ENCODE peak calls at places on chromosomes 12 and 14, in seven cellular contexts. U, I, R, E, F, X and S are unnamed samples. For H3K36me3, the result is how much of the 10 kb centered on the place peaks cover.

GRCh38 chr14:63760014-63760413 is 32.1 kb upstream of the SGPP1 start:
- DNase-seq in F (no peak), R (peak), I (no peak), U (no peak), E (no peak), X (no peak), S (no peak)

GRCh38 chr12:74641262-74641661 is 103.6 kb downstream of the ATXN7L3B start:
- DNase-seq in F (no peak), I (no peak), R (no peak), E (no peak), X (no peak), U (no peak), S (no peak)

GRCh38 chr14:60188115-60188514 is 22.9 kb upstream of the DHRS7 start:
- DNase-seq in U (no peak), X (no peak), R (no peak), F (no peak), E (no peak), I (peak), S (no peak)

GRCh38 chr14:20627337-20628032 is 14.0 kb downstream of the OR6S1 start:
- DNase-seq in F (no peak), U (no peak), E (no peak), R (no peak), I (peak), X (no peak), S (no peak)

GRCh38 chr14:59123975-59124374 is 64.5 kb upstream of the DAAM1 start:
- DNase-seq in I (peak), U (no peak), R (no peak), E (no peak), F (no peak), X (no peak), S (no peak)

GRCh38 chr12:118055144-118055557 is 5.8 kb downstream of the WSB2 start:
- DNase-seq in X (peak), F (peak), R (peak), I (no peak), U (peak), E (peak), S (peak)

GRCh38 chr12:3352230-3352629 is 138.8 kb upstream of the PRMT8 start:
- DNase-seq in U (no peak), R (no peak), F (no peak), E (no peak), I (no peak), X (no peak), S (no peak)

GRCh38 chr14:61761557-61761956 is 663 bp upstream of the SNAPC1 start:
- DNase-seq in X (no peak), R (no peak), F (no peak), U (no peak), I (no peak), E (no peak), S (peak)

GRCh38 chr14:61219673-61220072 is 61.5 kb downstream of the TMEM30B start:
- DNase-seq in F (no peak), X (no peak), U (no peak), R (no peak), E (no peak), I (no peak), S (no peak)

GRCh38 chr12:113727651-113728061 is 238.5 kb downstream of the RBM19 start:
- DNase-seq in E (no peak), R (no peak), X (no peak), I (no peak), U (no peak), F (no peak), S (no peak)

GRCh38 chr14:76343386-76343785 is 32.6 kb upstream of the ESRRB start:
- DNase-seq in U (no peak), I (no peak), R (no peak), X (no peak), F (no peak), E (no peak), S (no peak)

GRCh38 chr12:53739285-53740129 is 12.3 kb upstream of the CALCOCO1 start:
- DNase-seq in R (no peak), F (no peak), X (no peak), U (no peak), I (no peak), E (no peak), S (no peak)

GRCh38 chr12:130714091-130714590 is 2.0 kb downstream of the RIMBP2 start:
- DNase-seq in R (peak), I (no peak), F (no peak), X (no peak), U (no peak), E (no peak), S (peak)

GRCh38 chr12:6647083-6647604 is at the start of gene ACRBP:
- DNase-seq in F (peak), E (peak), I (peak), X (peak), U (peak), R (peak), S (peak)

GRCh38 chr12:69059465-69060457 is 126.8 kb upstream of the CPM start:
- DNase-seq in I (peak), R (no peak), X (no peak), F (no peak), U (no peak), E (no peak), S (no peak)

GRCh38 chr12:83016226-83016835 is 329.6 kb downstream of the TMTC2 start:
- DNase-seq in U (peak), F (no peak), I (peak), E (no peak), X (no peak), R (no peak), S (peak)

GRCh38 chr14:70856851-70857498 is 47.7 kb upstream of the MAP3K9 start:
- DNase-seq in E (no peak), I (peak), X (no peak), R (no peak), U (no peak), F (no peak), S (no peak)

GRCh38 chr14:23299558-23299957 is 3.1 kb downstream of the PPP1R3E start:
- DNase-seq in R (no peak), X (no peak), I (peak), U (no peak), F (no peak), E (no peak), S (peak)

GRCh38 chr12:131132118-131132892 is 178.6 kb downstream of the ADGRD1 start:
- DNase-seq in I (peak), X (peak), F (peak), R (peak), E (peak), U (peak), S (peak)

GRCh38 chr14:104827173-104828055 is 26.5 kb downstream of the ZBTB42 start:
- DNase-seq in U (peak), F (no peak), E (peak), R (peak), I (peak), X (no peak), S (peak)

GRCh38 chr14:73913256-73913655 is 26.6 kb downstream of the ZNF410 start:
- DNase-seq in R (no peak), X (no peak), E (no peak), F (no peak), I (peak), U (no peak), S (no peak)

GRCh38 chr12:59619461-59620240 is 23.8 kb downstream of the SLC16A7 start:
- DNase-seq in X (no peak), E (no peak), R (no peak), I (no peak), F (no peak), U (no peak), S (no peak)

GRCh38 chr12:108193922-108194321 is 64.8 kb downstream of the WSCD2 start:
- DNase-seq in U (no peak), X (no peak), R (peak), F (no peak), E (no peak), I (peak), S (peak)

GRCh38 chr12:5872745-5873144 is 72.3 kb downstream of the ANO2 start:
- DNase-seq in X (no peak), R (no peak), E (no peak), F (no peak), I (no peak), U (no peak), S (no peak)

GRCh38 chr12:21296751-21297406 is 37.8 kb downstream of the SLCO1A2 start:
- DNase-seq in I (peak), E (no peak), U (no peak), F (no peak), X (no peak), R (peak), S (no peak)

GRCh38 chr14:38143651-38144505 is 63.8 kb upstream of the SSTR1 start:
- DNase-seq in R (no peak), E (no peak), I (peak), X (no peak), F (no peak), U (no peak), S (no peak)

GRCh38 chr12:50720085-50720484 is 43.8 kb upstream of the ATF1 start:
- DNase-seq in I (no peak), U (no peak), F (no peak), E (no peak), X (no peak), R (no peak), S (no peak)

GRCh38 chr12:30111719-30112118 is 328.0 kb upstream of the TMTC1 start:
- DNase-seq in E (no peak), X (no peak), R (no peak), U (no peak), I (no peak), F (no peak), S (no peak)

DNA sequence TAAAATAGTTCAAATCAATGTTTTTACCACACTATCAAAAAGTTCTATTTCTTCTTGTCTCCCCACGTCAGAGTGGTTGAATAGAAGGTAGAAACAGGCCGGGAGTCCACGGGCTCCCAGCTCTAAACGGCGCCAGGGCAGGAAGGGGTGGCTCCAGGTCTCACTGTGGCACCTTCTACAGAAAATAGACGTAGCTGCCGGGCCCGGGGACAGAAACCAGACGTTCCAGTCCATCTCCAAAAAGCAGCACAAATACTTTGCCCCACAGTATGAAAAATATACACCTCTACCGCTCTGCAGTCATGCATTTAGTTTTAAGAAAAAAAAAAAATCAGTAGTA is 30.9 kb downstream of the CCNK start:
- DNase-seq in X (no peak), U (no peak), R (no peak), I (no peak), F (no peak), E (no peak), S (peak)
- H3K36me3 ChIP-seq in X (under half), U (under half), R (under half), I (under half), F (half or more), E (under half), S (under half)

DNA sequence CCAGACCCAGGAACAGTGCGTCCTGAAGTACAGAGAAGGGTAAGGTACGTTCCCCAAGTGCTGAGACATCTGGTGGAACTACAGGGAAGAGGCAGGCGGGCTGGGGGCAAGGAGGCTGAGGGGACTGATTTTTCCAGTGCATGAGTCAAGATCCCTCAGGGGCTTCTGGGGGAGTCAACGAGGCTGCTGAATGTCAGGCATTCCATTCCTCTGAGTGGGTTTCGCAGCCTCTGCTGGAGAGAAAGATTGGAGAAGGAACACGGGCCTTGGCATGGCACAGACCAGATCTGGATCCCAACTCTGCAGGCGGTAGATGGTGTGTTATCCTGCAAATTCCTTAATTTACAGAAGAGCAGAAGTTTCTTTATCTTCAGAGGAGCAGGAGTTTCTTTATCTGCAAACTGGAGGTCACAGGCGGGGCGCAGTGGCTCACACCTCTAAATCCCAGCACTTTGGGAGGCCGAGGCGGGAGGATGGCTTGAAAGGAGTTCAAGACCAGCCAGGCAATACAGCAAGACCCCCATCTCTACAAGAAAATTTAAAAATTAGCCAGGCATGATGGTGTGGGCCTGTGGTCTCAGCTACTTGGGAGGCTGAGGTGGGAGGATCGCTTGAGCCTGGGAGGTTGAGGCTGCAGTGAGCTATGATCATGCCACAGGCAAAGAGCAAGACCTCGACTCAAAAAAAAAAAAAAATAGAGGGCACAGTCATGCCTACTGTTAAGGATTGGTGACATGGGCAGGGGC is 132.6 kb upstream of the MAP1LC3B2 start:
- DNase-seq in F (no peak), X (peak), I (peak), E (peak), R (no peak), U (peak), S (peak)
- TF ChIP-seq CTCF in F (peak), X (peak), I (peak), E (no peak), R (no peak), U (no peak), S (no peak)

GRCh38 chr12:12835378-12836145 is 22.4 kb downstream of the DDX47 start:
- DNase-seq in E (no peak), F (no peak), X (no peak), U (no peak), R (no peak), I (no peak), S (no peak)
- H3K36me3 ChIP-seq in E (under half), F (half or more), X (under half), U (under half), R (under half), I (under half), S (under half)

GRCh38 chr12:10097521-10097920 is 1.3 kb downstream of the CLEC1A start:
- DNase-seq in X (no peak), R (peak), I (no peak), U (no peak), F (no peak), E (no peak), S (no peak)
- TF ChIP-seq CTCF in X (no peak), R (no peak), I (no peak), U (no peak), F (no peak), E (no peak), S (no peak)

GRCh38 chr12:109931143-109931542 is 31.1 kb downstream of the TCHP start:
- DNase-seq in U (no peak), R (no peak), I (no peak), F (no peak), E (no peak), X (no peak), S (no peak)
- H3K36me3 ChIP-seq in U (under half), R (under half), I (under half), F (half or more), E (under half), X (under half), S (under half)

GRCh38 chr14:36105401-36105800 is 71.1 kb downstream of the PTCSC3 start:
- DNase-seq in U (no peak), E (no peak), R (no peak), X (no peak), F (no peak), I (no peak), S (no peak)
- TF ChIP-seq CTCF in U (no peak), E (no peak), R (no peak), X (no peak), F (no peak), I (no peak), S (no peak)

GRCh38 chr12:104737682-104738370 is 220.3 kb downstream of the SLC41A2 start:
- DNase-seq in X (no peak), R (no peak), I (no peak), F (no peak), E (no peak), U (no peak), S (no peak)
- H3K36me3 ChIP-seq in X (under half), R (under half), I (under half), F (under half), E (under half), U (under half), S (under half)

GRCh38 chr12:65123435-65124063 is 2.4 kb upstream of the WIF1 start:
- DNase-seq in U (no peak), R (peak), E (no peak), I (peak), F (no peak), X (no peak), S (no peak)
- TF ChIP-seq CTCF in U (peak), R (peak), E (peak), I (peak), F (peak), X (peak), S (peak)

GRCh38 chr12:27429606-27430005 is 16.9 kb upstream of the SMCO2 start:
- DNase-seq in F (no peak), U (no peak), R (no peak), X (no peak), E (no peak), I (peak), S (no peak)
- H3K36me3 ChIP-seq in F (under half), U (under half), R (under half), X (under half), E (under half), I (under half), S (under half)